ENCODE peak calls at places on chromosomes 5 and 9, in five cellular contexts. U is HEK293T, K is neural crest cell, M is caudate nucleus, B is choroid plexus epithelial cell. H is an unnamed sample.
A peak's percentile ranks its signal among the peaks of the same experiment; 100 is the strongest.

GRCh38 chr9:133991964-133992779 is at the start of gene VAV2:
- DNase-seq in U (peak; percentile 54), K (peak; percentile 60), M (no peak), B (peak; percentile 43), H (peak; percentile 49)

GRCh38 chr5:72380491-72381274 is 60.5 kb downstream of the PTCD2 start:
- DNase-seq in U (no peak), K (no peak), M (no peak), B (no peak), H (no peak)

GRCh38 chr5:135458356-135458755 is 6.2 kb upstream of the TIFAB start:
- DNase-seq in U (no peak), K (no peak), M (no peak), B (peak; percentile 20), H (no peak)

GRCh38 chr5:150409638-150410523 is 2.8 kb downstream of the CD74 start:
- DNase-seq in U (peak; percentile 94), K (peak; percentile 67), M (peak; percentile 89), B (peak; percentile 92), H (peak; percentile 76)

GRCh38 chr5:41843456-41844112 is 26.6 kb downstream of the OXCT1 start:
- DNase-seq in U (peak; percentile 47), K (no peak), M (peak; percentile 13), B (peak; percentile 84), H (peak; percentile 14)

GRCh38 chr9:16266648-16267276 is 603.7 kb downstream of the BNC2 start:
- DNase-seq in U (peak; percentile 13), K (no peak), M (no peak), B (no peak), H (peak; percentile 77)

GRCh38 chr9:101601904-101602765 is 7.4 kb upstream of the PPP3R2 start:
- DNase-seq in U (peak; percentile 60), K (peak; percentile 18), M (no peak), B (peak; percentile 70), H (peak; percentile 22)

GRCh38 chr5:76610196-76610595 is 13.0 kb downstream of the F2RL2 start:
- DNase-seq in U (no peak), K (no peak), M (no peak), B (no peak), H (no peak)

GRCh38 chr9:105116047-105116868 is 128.2 kb upstream of the SLC44A1 start:
- DNase-seq in U (no peak), K (no peak), M (no peak), B (no peak), H (no peak)

GRCh38 chr9:78133751-78134150 is 102.1 kb upstream of the CEP78 start:
- DNase-seq in U (no peak), K (no peak), M (no peak), B (no peak), H (no peak)

GRCh38 chr5:140965905-140966292 is 377 bp upstream of the PCDHAC2 start:
- DNase-seq in U (no peak), K (no peak), M (no peak), B (no peak), H (no peak)

GRCh38 chr5:140868721-140869554 is at the start of gene PCDHA11:
- DNase-seq in U (peak; percentile 52), K (peak; percentile 18), M (no peak), B (no peak), H (no peak)

GRCh38 chr9:68690088-68690487 is 15.0 kb upstream of the PIP5K1B start:
- DNase-seq in U (no peak), K (no peak), M (no peak), B (peak; percentile 29), H (peak; percentile 24)

GRCh38 chr5:95565280-95565920 is 10.5 kb downstream of the ARSK start:
- DNase-seq in U (no peak), K (no peak), M (no peak), B (peak; percentile 57), H (no peak)

GRCh38 chr5:104048231-104048630 is 485.6 kb upstream of the NUDT12 start:
- DNase-seq in U (no peak), K (no peak), M (no peak), B (peak; percentile 15), H (no peak)

GRCh38 chr9:86807577-86807976 is 139.7 kb downstream of the GAS1 start:
- DNase-seq in U (no peak), K (peak; percentile 21), M (peak; percentile 30), B (peak; percentile 30), H (peak; percentile 48)

H was measured in WTC11.